ENCODE peak calls at places on chromosomes 6 and 20, in six cellular contexts. One of them, this sample, is unnamed.

GRCh38 chr20:45104786-45105185 is 3.9 kb upstream of the KCNS1 start:
- DNase-seq in hippocampal formation: peak
- DNase-seq in caudate nucleus: no peak
- DNase-seq in cardiac fibroblast: peak
- DNase-seq in Calu3: peak
- DNase-seq in GM23248: peak
- DNase-seq in this sample: no peak

GRCh38 chr6:150184850-150185480 is 42.1 kb downstream of the PPP1R14C start:
- DNase-seq in hippocampal formation: no peak
- DNase-seq in cardiac fibroblast: no peak
- DNase-seq in GM23248: no peak
- DNase-seq in Calu3: no peak
- DNase-seq in caudate nucleus: no peak
- DNase-seq in this sample: no peak

GRCh38 chr6:17601389-17601703 is 1.2 kb downstream of the FAM8A1 start:
- DNase-seq in hippocampal formation: no peak
- DNase-seq in caudate nucleus: no peak
- DNase-seq in Calu3: no peak
- DNase-seq in cardiac fibroblast: peak
- DNase-seq in GM23248: no peak
- DNase-seq in this sample: no peak

GRCh38 chr6:37691904-37692806 is 5.5 kb downstream of the MDGA1 start:
- DNase-seq in Calu3: peak
- DNase-seq in cardiac fibroblast: peak
- DNase-seq in caudate nucleus: peak
- DNase-seq in hippocampal formation: peak
- DNase-seq in GM23248: peak
- DNase-seq in this sample: peak

GRCh38 chr6:40719671-40720374 is 132.7 kb upstream of the LRFN2 start:
- DNase-seq in Calu3: no peak
- DNase-seq in hippocampal formation: peak
- DNase-seq in caudate nucleus: no peak
- DNase-seq in GM23248: peak
- DNase-seq in cardiac fibroblast: peak
- DNase-seq in this sample: no peak

GRCh38 chr6:87914637-87915395 is 132.8 kb upstream of the SPACA1 start:
- DNase-seq in caudate nucleus: no peak
- DNase-seq in hippocampal formation: no peak
- DNase-seq in Calu3: no peak
- DNase-seq in GM23248: peak
- DNase-seq in cardiac fibroblast: peak
- DNase-seq in this sample: no peak

GRCh38 chr6:38753707-38754106 is 38.6 kb downstream of the DNAH8 start:
- DNase-seq in hippocampal formation: no peak
- DNase-seq in GM23248: no peak
- DNase-seq in cardiac fibroblast: no peak
- DNase-seq in caudate nucleus: no peak
- DNase-seq in Calu3: no peak
- DNase-seq in this sample: no peak

GRCh38 chr6:28867078-28867414 is 56.7 kb downstream of the TRIM27 start:
- DNase-seq in caudate nucleus: no peak
- DNase-seq in cardiac fibroblast: peak
- DNase-seq in GM23248: peak
- DNase-seq in hippocampal formation: no peak
- DNase-seq in Calu3: no peak
- DNase-seq in this sample: no peak

This sample was measured in activated CD8-positive, alpha-beta memory T cell treated with anti-CD3 and anti-CD28 coated beads for 1 hour.